ENCODE peak calls at places on chromosomes 4 and X, in six cellular contexts. One of them, this sample, is unnamed.
A peak's percentile ranks its signal among the peaks of the same experiment; 100 is the strongest.

GRCh38 chrX:106932492-106932923 is 12.3 kb downstream of the CLDN2 start:
- DNase-seq in psoas muscle: no peak
- DNase-seq in MV-4-11: no peak
- DNase-seq in breast epithelium: no peak
- DNase-seq in IMR-90: peak; percentile 57
- DNase-seq in RPMI7951: peak; percentile 38
- DNase-seq in this sample: no peak

GRCh38 chr4:139532951-139533350 is 23.1 kb downstream of the SETD7 start:
- DNase-seq in RPMI7951: no peak
- DNase-seq in psoas muscle: no peak
- DNase-seq in MV-4-11: no peak
- DNase-seq in IMR-90: peak; percentile 25
- DNase-seq in breast epithelium: no peak
- DNase-seq in this sample: peak; percentile 64

GRCh38 chr4:174402470-174403176 is 118.9 kb downstream of the CEP44 start:
- DNase-seq in psoas muscle: no peak
- DNase-seq in RPMI7951: no peak
- DNase-seq in IMR-90: no peak
- DNase-seq in MV-4-11: no peak
- DNase-seq in breast epithelium: no peak
- DNase-seq in this sample: no peak

GRCh38 chrX:139751053-139751452 is 43.1 kb upstream of the MCF2 start:
- DNase-seq in psoas muscle: no peak
- DNase-seq in MV-4-11: no peak
- DNase-seq in RPMI7951: no peak
- DNase-seq in breast epithelium: no peak
- DNase-seq in IMR-90: no peak
- DNase-seq in this sample: peak; percentile 15

GRCh38 chr4:84496356-84497219 is 2.5 kb downstream of the NKX6-1 start:
- DNase-seq in MV-4-11: no peak
- DNase-seq in psoas muscle: no peak
- DNase-seq in breast epithelium: no peak
- DNase-seq in RPMI7951: no peak
- DNase-seq in IMR-90: no peak
- DNase-seq in this sample: no peak

GRCh38 chr4:85862896-85863295 is 387.9 kb downstream of the ARHGAP24 start:
- DNase-seq in RPMI7951: no peak
- DNase-seq in IMR-90: no peak
- DNase-seq in MV-4-11: no peak
- DNase-seq in breast epithelium: no peak
- DNase-seq in psoas muscle: no peak
- DNase-seq in this sample: no peak

GRCh38 chr4:166318810-166319525 is 445.9 kb downstream of the TLL1 start:
- DNase-seq in breast epithelium: no peak
- DNase-seq in MV-4-11: peak; percentile 19
- DNase-seq in psoas muscle: no peak
- DNase-seq in RPMI7951: peak; percentile 94
- DNase-seq in IMR-90: peak; percentile 0
- DNase-seq in this sample: no peak

GRCh38 chr4:186889876-186890643 is 166.4 kb upstream of the FAT1 start:
- DNase-seq in RPMI7951: no peak
- DNase-seq in IMR-90: no peak
- DNase-seq in psoas muscle: no peak
- DNase-seq in breast epithelium: no peak
- DNase-seq in MV-4-11: no peak
- DNase-seq in this sample: no peak

GRCh38 chr4:185464184-185464583 is 7.3 kb downstream of the CCDC110 start:
- DNase-seq in IMR-90: no peak
- DNase-seq in psoas muscle: no peak
- DNase-seq in MV-4-11: no peak
- DNase-seq in breast epithelium: no peak
- DNase-seq in RPMI7951: peak; percentile 8
- DNase-seq in this sample: no peak

GRCh38 chr4:177740563-177740962 is 298.3 kb upstream of the AGA start:
- DNase-seq in psoas muscle: no peak
- DNase-seq in MV-4-11: no peak
- DNase-seq in IMR-90: peak; percentile 5
- DNase-seq in RPMI7951: no peak
- DNase-seq in breast epithelium: no peak
- DNase-seq in this sample: no peak

GRCh38 chrX:31420302-31420701 is 348.5 kb upstream of the FTHL17 start:
- DNase-seq in psoas muscle: no peak
- DNase-seq in RPMI7951: no peak
- DNase-seq in MV-4-11: no peak
- DNase-seq in IMR-90: no peak
- DNase-seq in breast epithelium: no peak
- DNase-seq in this sample: no peak

This sample was measured in A673.